ENCODE peak calls at places on chromosomes 12 and 14, in ten cellular contexts. N, K, I, D, J, B, P, X, V and E are unnamed samples.

GRCh38 chr14:104794099-104794498 is 1.4 kb downstream of the AKT1 start:
- DNase-seq in N (no peak), K (peak; percentile 63), I (peak; percentile 67), D (peak; percentile 22), J (no peak), B (peak; percentile 83), P (no peak), X (peak; percentile 90), V (peak; percentile 62), E (no peak)

GRCh38 chr14:50800032-50800431 is 30.9 kb downstream of the NIN start:
- DNase-seq in N (no peak), K (no peak), I (no peak), D (peak; percentile 65), J (no peak), B (no peak), P (no peak), X (no peak), V (no peak), E (no peak)

GRCh38 chr12:38142974-38143373 is 173.6 kb upstream of the ALG10B start:
- DNase-seq in N (no peak), K (no peak), I (no peak), D (no peak), J (no peak), B (no peak), P (no peak), X (no peak), V (no peak), E (no peak)

GRCh38 chr12:124744659-124745467 is 118.8 kb downstream of the SCARB1 start:
- DNase-seq in N (no peak), K (no peak), I (no peak), D (peak; percentile 48), J (no peak), B (no peak), P (no peak), X (peak; percentile 90), V (peak; percentile 76), E (no peak)

GRCh38 chr14:75274899-75275569 is 3.6 kb upstream of the FOS start:
- DNase-seq in N (no peak), K (peak; percentile 62), I (no peak), D (no peak), J (no peak), B (peak; percentile 76), P (no peak), X (no peak), V (peak; percentile 64), E (no peak)

GRCh38 chr14:103696027-103696402 is 19.2 kb downstream of the XRCC3 start:
- DNase-seq in N (no peak), K (no peak), I (no peak), D (no peak), J (no peak), B (no peak), P (no peak), X (no peak), V (no peak), E (no peak)

GRCh38 chr12:39990122-39991101 is 115.5 kb downstream of the SLC2A13 start:
- DNase-seq in N (peak; percentile 58), K (peak; percentile 66), I (peak; percentile 73), D (peak; percentile 66), J (no peak), B (no peak), P (no peak), X (peak; percentile 45), V (peak; percentile 81), E (peak; percentile 41)

GRCh38 chr12:104305349-104305748 is 1.8 kb downstream of the EID3 start:
- DNase-seq in N (no peak), K (no peak), I (no peak), D (no peak), J (no peak), B (no peak), P (no peak), X (no peak), V (no peak), E (no peak)

GRCh38 chr14:94545131-94545841 is 16.0 kb upstream of the SERPINA4 start:
- DNase-seq in N (no peak), K (no peak), I (no peak), D (no peak), J (no peak), B (no peak), P (no peak), X (peak; percentile 27), V (no peak), E (no peak)

DNA sequence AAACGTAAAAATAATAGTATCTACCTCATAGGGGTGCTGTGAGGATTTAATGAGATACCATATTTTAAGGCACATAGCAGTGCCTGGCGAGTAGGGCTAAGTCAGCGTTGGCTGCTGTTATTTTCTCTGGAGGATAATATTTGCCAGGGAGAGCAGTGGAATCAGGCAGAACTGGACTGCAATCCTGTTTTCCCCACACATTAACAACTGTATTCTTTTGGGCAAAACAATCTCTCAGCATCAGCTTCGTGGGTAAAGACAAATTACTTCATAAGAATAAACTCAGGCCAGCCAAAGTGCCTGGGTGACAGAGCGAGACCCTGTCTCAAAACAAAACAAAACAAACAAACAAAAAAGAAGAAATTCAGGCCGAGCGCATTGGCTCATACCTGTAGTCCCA is 29.7 kb upstream of the ATP2A2 start:
- DNase-seq in N (no peak), K (no peak), I (no peak), D (no peak), J (no peak), B (no peak), P (no peak), X (no peak), V (no peak), E (no peak)
- H3K4me1 ChIP-seq in N (peaks cover 24% of the 10 kb centered on the region), K (no peaks in the 10 kb centered on the region), I (peaks cover 42% of the 10 kb centered on the region), D (peaks cover 7% of the 10 kb centered on the region), J (peaks cover 60% of the 10 kb centered on the region), B (peaks cover 28% of the 10 kb centered on the region), P (peaks cover 55% of the 10 kb centered on the region), X (no peaks in the 10 kb centered on the region), V (peaks cover 30% of the 10 kb centered on the region), E (peaks cover 50% of the 10 kb centered on the region)

DNA sequence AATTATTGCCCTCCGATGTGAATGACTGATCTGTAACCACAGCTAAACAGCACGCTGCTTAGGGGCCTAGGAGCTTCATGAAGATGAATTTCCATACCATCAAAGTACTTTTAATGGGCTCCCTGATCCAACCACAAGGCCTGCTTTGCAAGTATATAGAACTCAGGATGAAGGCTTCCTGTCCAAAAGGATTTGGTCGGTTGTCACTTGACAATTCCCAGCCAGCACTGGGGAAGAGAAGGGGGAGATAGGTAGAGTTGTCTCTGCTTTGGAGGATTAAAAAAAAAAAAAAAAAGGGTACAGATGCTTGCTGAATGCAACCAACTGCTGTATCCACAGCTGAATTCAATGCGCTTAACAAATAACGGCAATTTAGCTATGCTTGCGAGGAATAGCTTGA is 387.9 kb downstream of the SOX5 start:
- DNase-seq in N (no peak), K (no peak), I (no peak), D (no peak), J (no peak), B (no peak), P (no peak), X (no peak), V (no peak), E (no peak)
- H3K4me3 ChIP-seq in N (no peak overlapping the region), K (no peak overlapping the region), I (no peak overlapping the region), D (no peak overlapping the region), J (no peak overlapping the region), B (no peak overlapping the region), P (no peak overlapping the region), X (no peak overlapping the region), V (no peak overlapping the region), E (no peak overlapping the region)

GRCh38 chr12:42585846-42586226 is 3.7 kb downstream of the PRICKLE1 start:
- DNase-seq in N (no peak), K (no peak), I (no peak), D (peak; percentile 46), J (no peak), B (no peak), P (no peak), X (no peak), V (no peak), E (no peak)
- H3K4me1 ChIP-seq in N (no peaks in the 10 kb centered on the region), K (peaks cover 5% of the 10 kb centered on the region), I (peaks cover 31% of the 10 kb centered on the region), D (peaks cover 53% of the 10 kb centered on the region), J (peaks cover 85% of the 10 kb centered on the region), B (peaks cover 5% of the 10 kb centered on the region), P (peaks cover 56% of the 10 kb centered on the region), X (no peaks in the 10 kb centered on the region), V (peaks cover 12% of the 10 kb centered on the region), E (peaks cover 11% of the 10 kb centered on the region)

GRCh38 chr14:101463566-101464171 is 97.6 kb upstream of the DIO3 start:
- DNase-seq in N (no peak), K (peak; percentile 23), I (no peak), D (no peak), J (no peak), B (no peak), P (no peak), X (no peak), V (no peak), E (no peak)

GRCh38 chr14:101465795-101466448 is 95.4 kb upstream of the DIO3 start:
- DNase-seq in N (no peak), K (peak; percentile 25), I (no peak), D (no peak), J (no peak), B (peak; percentile 4), P (no peak), X (no peak), V (no peak), E (no peak)

GRCh38 chr14:101464984-101465794 is 96.1 kb upstream of the DIO3 start:
- DNase-seq in N (no peak), K (peak; percentile 43), I (no peak), D (no peak), J (no peak), B (peak; percentile 34), P (no peak), X (no peak), V (no peak), E (no peak)

GRCh38 chr14:101462726-101463565 is 98.3 kb upstream of the DIO3 start:
- DNase-seq in N (no peak), K (peak; percentile 42), I (no peak), D (no peak), J (no peak), B (peak; percentile 12), P (no peak), X (no peak), V (no peak), E (no peak)

GRCh38 chr14:101464310-101464983 is 96.8 kb upstream of the DIO3 start:
- DNase-seq in N (no peak), K (peak; percentile 40), I (no peak), D (no peak), J (no peak), B (peak; percentile 12), P (no peak), X (no peak), V (no peak), E (no peak)
- H3K4me3 ChIP-seq in N (no peak overlapping the region), K (no peak overlapping the region), I (no peak overlapping the region), D (no peak overlapping the region), J (no peak overlapping the region), B (no peak overlapping the region), P (no peak overlapping the region), X (no peak overlapping the region), V (no peak overlapping the region), E (no peak overlapping the region)